ENCODE peak calls at places on chromosomes 7 and 10, in eight cellular contexts. Y, A, N, J, W, M, X and S are unnamed samples.

GRCh38 chr7:130277763-130278643 is 11.3 kb downstream of the CPA2 start:
- DNase-seq in X (no peak), N (peak; percentile 88), J (no peak), Y (peak; percentile 77), A (no peak), M (no peak), W (no peak), S (peak; percentile 52)

GRCh38 chr10:95655571-95656290 is 780 bp downstream of the ALDH18A1 start:
- DNase-seq in N (peak; percentile 36), M (peak; percentile 31), Y (no peak), W (no peak), A (no peak), J (no peak), X (no peak), S (peak; percentile 23)

GRCh38 chr10:1292611-1293021 is 236.4 kb downstream of the WDR37 start:
- DNase-seq in X (no peak), W (no peak), M (no peak), N (no peak), Y (no peak), J (no peak), A (no peak), S (no peak)

GRCh38 chr7:102451371-102452054 is 13.2 kb downstream of the ALKBH4 start:
- DNase-seq in N (no peak), M (peak; percentile 63), W (no peak), A (no peak), Y (no peak), X (no peak), J (no peak), S (peak; percentile 61)

GRCh38 chr10:117239031-117239430 is 1.9 kb upstream of the SLC18A2 start:
- DNase-seq in M (no peak), A (no peak), N (no peak), J (no peak), X (no peak), Y (no peak), W (no peak), S (no peak)

GRCh38 chr10:53025172-53025651 is 252.6 kb upstream of the MBL2 start:
- DNase-seq in M (peak; percentile 7), Y (no peak), W (no peak), X (no peak), N (peak; percentile 53), J (no peak), A (no peak), S (no peak)

GRCh38 chr10:80289451-80290287 is at the start of gene MAT1A:
- DNase-seq in Y (no peak), A (no peak), M (no peak), W (no peak), J (no peak), X (no peak), N (peak; percentile 13), S (peak; percentile 63)

GRCh38 chr7:132290021-132290420 is 286.2 kb downstream of the PLXNA4 start:
- DNase-seq in A (no peak), J (no peak), N (no peak), M (no peak), Y (no peak), W (no peak), X (no peak), S (no peak)

GRCh38 chr7:18013936-18014335 is 13.7 kb downstream of the PRPS1L1 start:
- DNase-seq in M (no peak), Y (no peak), J (no peak), N (no peak), X (no peak), A (peak; percentile 35), W (no peak), S (peak; percentile 17)

GRCh38 chr7:98548981-98549380 is 68.1 kb upstream of the NPTX2 start:
- DNase-seq in A (no peak), N (no peak), J (no peak), X (no peak), Y (no peak), W (no peak), M (no peak), S (no peak)

GRCh38 chr7:75756340-75757297 is 15.4 kb downstream of the CCL26 start:
- DNase-seq in N (peak; percentile 65), Y (no peak), M (peak; percentile 62), A (no peak), W (no peak), X (no peak), J (no peak), S (peak; percentile 54)

GRCh38 chr7:2726316-2727018 is 38.5 kb downstream of the AMZ1 start:
- DNase-seq in W (no peak), A (no peak), X (peak; percentile 31), M (no peak), N (no peak), J (no peak), Y (peak; percentile 44), S (no peak)

DNA sequence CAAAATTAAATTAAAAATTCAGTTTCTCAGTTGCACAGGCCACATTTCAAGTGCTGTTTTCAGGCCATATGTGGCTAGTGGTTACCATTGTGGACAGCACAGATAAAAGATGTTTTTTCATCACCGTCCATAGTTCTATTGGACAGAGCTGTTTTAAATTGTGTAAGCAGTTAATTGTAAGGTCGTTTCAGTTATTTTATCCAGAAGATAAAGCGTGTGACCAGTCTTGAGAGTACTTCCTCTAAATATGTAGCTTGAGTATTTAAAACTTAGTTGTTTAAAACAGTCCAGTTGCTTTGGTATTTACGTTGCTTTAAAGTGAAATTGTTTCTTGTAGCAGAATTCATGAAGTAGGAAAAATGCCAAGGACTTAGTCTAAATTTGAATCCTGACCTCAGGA is 66.9 kb downstream of the ZNRF2 start:
- DNase-seq in N (no peak), A (no peak), W (no peak), M (no peak), Y (no peak), X (no peak), J (no peak), S (no peak)
- H3K4me3 ChIP-seq in N (no peak overlapping the region), A (no peak overlapping the region), W (no peak overlapping the region), M (no peak overlapping the region), Y (no peak overlapping the region), X (no peak overlapping the region), J (no peak overlapping the region), S (no peak overlapping the region)

DNA sequence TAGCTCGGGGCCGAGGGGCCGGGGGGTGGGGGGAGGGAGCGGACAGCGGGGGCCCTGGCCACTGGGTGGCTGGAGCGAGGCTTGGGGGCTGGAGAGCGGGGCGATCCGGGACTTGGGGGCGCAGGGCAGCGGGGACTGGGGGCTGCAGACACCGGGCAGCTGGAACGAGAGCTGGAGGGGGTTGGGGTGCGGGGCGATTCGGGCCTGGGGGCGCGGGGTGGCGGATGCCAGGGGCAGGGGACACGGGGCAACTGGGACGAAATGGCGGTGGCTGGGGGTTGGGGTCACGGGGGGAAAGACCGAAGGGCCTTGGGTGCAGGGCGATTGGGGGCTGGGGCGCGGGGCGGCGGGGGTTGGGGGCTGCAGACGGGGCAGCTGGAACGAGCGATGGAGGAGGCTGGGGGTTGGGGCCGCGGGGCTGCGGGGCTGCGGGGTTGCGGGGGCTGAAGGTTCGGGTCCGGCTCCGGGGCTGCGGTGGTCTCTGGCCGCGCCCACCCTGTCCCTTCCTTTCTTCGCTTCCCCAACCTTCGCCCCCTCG is 590 bp downstream of the COL26A1 start:
- DNase-seq in X (no peak), M (no peak), A (no peak), N (no peak), Y (no peak), W (no peak), J (no peak), S (no peak)
- H3K4me3 ChIP-seq in X (peak overlapping the region; percentile 56), M (no peak overlapping the region), A (peak overlapping the region; percentile 44), N (no peak overlapping the region), Y (peak overlapping the region; percentile 27), W (peak overlapping the region; percentile 45), J (peak overlapping the region; percentile 62), S (peak overlapping the region; percentile 37)

GRCh38 chr7:157306836-157307533 is 29.8 kb upstream of the DNAJB6 start:
- DNase-seq in X (no peak), N (no peak), J (no peak), M (no peak), W (no peak), Y (no peak), A (no peak), S (no peak)
- H3K4me3 ChIP-seq in X (no peak overlapping the region), N (no peak overlapping the region), J (no peak overlapping the region), M (no peak overlapping the region), W (no peak overlapping the region), Y (no peak overlapping the region), A (no peak overlapping the region), S (no peak overlapping the region)

GRCh38 chr7:135158141-135158655 is 10.3 kb downstream of the TMEM140 start:
- DNase-seq in Y (no peak), X (no peak), W (no peak), N (no peak), J (no peak), M (no peak), A (no peak), S (no peak)
- H3K4me3 ChIP-seq in Y (no peak overlapping the region), X (no peak overlapping the region), W (no peak overlapping the region), N (no peak overlapping the region), J (no peak overlapping the region), M (no peak overlapping the region), A (no peak overlapping the region), S (no peak overlapping the region)

GRCh38 chr10:128062837-128063563 is 63.2 kb downstream of the MKI67 start:
- DNase-seq in M (peak; percentile 73), N (no peak), X (no peak), Y (peak; percentile 58), J (no peak), W (peak; percentile 43), A (no peak), S (no peak)
- H3K4me3 ChIP-seq in M (peak overlapping the region; percentile 48), N (no peak overlapping the region), X (no peak overlapping the region), Y (no peak overlapping the region), J (no peak overlapping the region), W (peak overlapping the region; percentile 53), A (no peak overlapping the region), S (no peak overlapping the region)

DNA sequence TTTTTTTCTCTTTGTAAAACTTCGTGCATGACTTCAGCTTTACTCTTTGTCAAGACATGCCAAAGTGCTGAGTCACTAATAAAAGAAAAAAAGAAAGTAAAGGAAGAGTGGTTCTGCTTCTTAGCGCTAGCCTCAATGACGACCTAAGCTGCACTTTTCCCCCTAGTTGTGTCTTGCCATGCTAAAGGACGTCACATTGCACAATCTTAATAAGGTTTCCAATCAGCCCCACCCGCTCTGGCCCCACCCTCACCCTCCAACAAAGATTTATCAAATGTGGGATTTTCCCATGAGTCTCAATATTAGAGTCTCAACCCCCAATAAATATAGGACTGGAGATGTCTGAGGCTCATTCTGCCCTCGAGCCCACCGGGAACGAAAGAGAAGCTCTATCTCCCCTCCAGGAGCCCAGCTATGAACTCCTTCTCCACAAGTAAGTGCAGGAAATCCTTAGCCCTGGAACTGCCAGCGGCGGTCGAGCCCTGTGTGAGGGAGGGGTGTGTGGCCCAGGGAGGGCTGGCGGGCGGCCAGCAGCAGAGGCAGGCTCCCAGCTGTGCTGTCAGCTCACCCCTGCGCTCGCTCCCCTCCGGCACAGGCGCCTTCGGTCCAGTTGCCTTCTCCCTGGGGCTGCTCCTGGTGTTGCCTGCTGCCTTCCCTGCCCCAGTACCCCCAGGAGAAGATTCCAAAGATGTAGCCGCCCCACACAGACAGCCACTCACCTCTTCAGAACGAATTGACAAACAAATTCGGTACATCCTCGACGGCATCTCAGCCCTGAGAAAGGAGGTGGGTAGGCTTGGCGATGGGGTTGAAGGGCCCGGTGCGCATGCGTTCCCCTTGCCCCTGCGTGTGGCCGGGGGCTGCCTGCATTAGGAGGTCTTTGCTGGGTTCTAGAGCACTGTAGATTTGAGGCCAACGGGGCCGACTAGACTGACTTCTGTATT is at the start of gene IL6:
- DNase-seq in A (peak; percentile 91), N (peak; percentile 98), M (no peak), Y (peak; percentile 91), W (no peak), J (no peak), X (peak; percentile 53), S (peak; percentile 81)
- H3K4me3 ChIP-seq in A (peak within 1 kb of the TSS; percentile 41), N (peak within 1 kb of the TSS; percentile 66), M (no peak within 1 kb of the TSS), Y (peak within 1 kb of the TSS; percentile 15), W (no peak within 1 kb of the TSS), J (peak within 1 kb of the TSS; percentile 57), X (peak within 1 kb of the TSS; percentile 8), S (no peak within 1 kb of the TSS)